ENCODE peak calls at places on chromosomes 4 and X, in seven cellular contexts. H, U, D, C, S, J and P are unnamed samples.

GRCh38 chrX:141641138-141641537 is 51.6 kb downstream of the SPANXA2 start:
- DNase-seq in H (no peak), U (no peak), D (no peak), C (no peak), S (no peak), J (no peak), P (no peak)

GRCh38 chr4:7595883-7596535 is 161.3 kb upstream of the PSAPL1 start:
- DNase-seq in H (no peak), U (no peak), D (no peak), C (no peak), S (no peak), J (no peak), P (no peak)

GRCh38 chrX:110381216-110381615 is 22.6 kb downstream of the RTL9 start:
- DNase-seq in H (peak), U (no peak), D (peak), C (no peak), S (no peak), J (no peak), P (no peak)

GRCh38 chr4:20368926-20369325 is 117.2 kb downstream of the SLIT2 start:
- DNase-seq in H (peak), U (no peak), D (no peak), C (no peak), S (no peak), J (no peak), P (no peak)

GRCh38 chr4:5322321-5322720 is 271.0 kb downstream of the STK32B start:
- DNase-seq in H (no peak), U (no peak), D (no peak), C (no peak), S (no peak), J (no peak), P (no peak)

GRCh38 chr4:76666940-76667532 is 230.9 kb downstream of the SOWAHB start:
- DNase-seq in H (no peak), U (no peak), D (no peak), C (no peak), S (no peak), J (no peak), P (peak)

GRCh38 chrX:124274438-124275166 is 57.9 kb upstream of the TEX13D start:
- DNase-seq in H (no peak), U (no peak), D (no peak), C (no peak), S (no peak), J (no peak), P (no peak)

GRCh38 chr4:86569103-86569870 is 24.8 kb upstream of the PTPN13 start:
- DNase-seq in H (no peak), U (no peak), D (no peak), C (no peak), S (no peak), J (no peak), P (no peak)

GRCh38 chr4:169142906-169143305 is 127.8 kb downstream of the SH3RF1 start:
- DNase-seq in H (no peak), U (no peak), D (no peak), C (no peak), S (no peak), J (no peak), P (no peak)

GRCh38 chrX:155225774-155226173 is 9.5 kb downstream of the VBP1 start:
- DNase-seq in H (no peak), U (no peak), D (no peak), C (no peak), S (peak), J (no peak), P (no peak)

GRCh38 chrX:152913354-152913753 is 15.5 kb downstream of the ZNF185 start:
- DNase-seq in H (no peak), U (no peak), D (no peak), C (no peak), S (no peak), J (no peak), P (no peak)

GRCh38 chr4:140300271-140300970 is 73.0 kb upstream of the SCOC start:
- DNase-seq in H (peak), U (no peak), D (no peak), C (peak), S (no peak), J (no peak), P (peak)

GRCh38 chrX:31153475-31154047 is 81.7 kb upstream of the FTHL17 start:
- DNase-seq in H (no peak), U (no peak), D (no peak), C (no peak), S (no peak), J (no peak), P (no peak)

GRCh38 chrX:151098996-151099395 is 77.4 kb upstream of the GPR50 start:
- DNase-seq in H (no peak), U (no peak), D (no peak), C (no peak), S (no peak), J (no peak), P (peak)

GRCh38 chr4:23269583-23269982 is 576.8 kb downstream of the GBA3 start:
- DNase-seq in H (peak), U (no peak), D (no peak), C (no peak), S (no peak), J (no peak), P (no peak)

GRCh38 chr4:52701207-52701606 is 42.1 kb upstream of the USP46 start:
- DNase-seq in H (no peak), U (no peak), D (no peak), C (no peak), S (no peak), J (no peak), P (no peak)

GRCh38 chr4:143036443-143036842 is 148.3 kb upstream of the USP38 start:
- DNase-seq in H (no peak), U (no peak), D (no peak), C (no peak), S (no peak), J (no peak), P (no peak)

GRCh38 chrX:36868592-36868991 is 139.6 kb upstream of the FAM47C start:
- DNase-seq in H (no peak), U (no peak), D (no peak), C (no peak), S (peak), J (no peak), P (no peak)

GRCh38 chrX:104803219-104803618 is 237.2 kb downstream of the IL1RAPL2 start:
- DNase-seq in H (no peak), U (no peak), D (no peak), C (no peak), S (no peak), J (no peak), P (no peak)

GRCh38 chr4:123453006-123453685 is 56.6 kb downstream of the SPRY1 start:
- DNase-seq in H (no peak), U (no peak), D (no peak), C (no peak), S (no peak), J (no peak), P (no peak)

GRCh38 chrX:111006119-111006518 is 89.9 kb upstream of the PAK3 start:
- DNase-seq in H (peak), U (no peak), D (no peak), C (no peak), S (no peak), J (no peak), P (no peak)

GRCh38 chr4:3871881-3872833 is 106.0 kb downstream of the ADRA2C start:
- DNase-seq in H (no peak), U (peak), D (no peak), C (no peak), S (no peak), J (peak), P (no peak)